ENCODE peak calls at places on chromosomes 12 and 14, in six cellular contexts. P is NAMALWA, X is retinal pigment epithelial cell, H is fibroblast of lung, O is lung, U is NCI-H1092 treated with DMSO at 0.1 percent for 48 hours. Q is an unnamed sample.

GRCh38 chr12:112018571-112019237 is 5.5 kb downstream of the ERP29 start:
- DNase-seq in X (no peak), H (peak), O (no peak), U (peak), P (no peak), Q (no peak)

GRCh38 chr14:100239200-100239839 is 376 bp downstream of the YY1 start:
- DNase-seq in P (peak), H (no peak), U (no peak), O (peak), X (no peak), Q (peak)

GRCh38 chr14:65052832-65053231 is 49.5 kb downstream of the MAX start:
- DNase-seq in H (no peak), P (no peak), U (no peak), X (no peak), O (no peak), Q (no peak)

GRCh38 chr12:5798242-5799015 is 146.6 kb downstream of the ANO2 start:
- DNase-seq in H (no peak), U (no peak), P (no peak), O (no peak), X (no peak), Q (no peak)

GRCh38 chr14:74508292-74508731 is 14.7 kb downstream of the ISCA2 start:
- DNase-seq in U (peak), P (no peak), H (no peak), X (no peak), O (no peak), Q (peak)

GRCh38 chr12:110536834-110537604 is 34.9 kb downstream of the RAD9B start:
- DNase-seq in H (no peak), P (no peak), U (no peak), O (no peak), X (no peak), Q (no peak)

GRCh38 chr12:4806439-4807115 is 86.4 kb downstream of the GALNT8 start:
- DNase-seq in U (no peak), O (no peak), H (no peak), P (no peak), X (no peak), Q (no peak)

GRCh38 chr14:63134801-63135200 is 69.4 kb upstream of the RHOJ start:
- DNase-seq in P (peak), O (no peak), H (peak), X (peak), U (peak), Q (peak)

GRCh38 chr14:75823334-75823733 is 158.5 kb downstream of the TGFB3 start:
- DNase-seq in H (peak), O (no peak), U (no peak), P (no peak), X (no peak), Q (no peak)

GRCh38 chr14:93533864-93534263 is 103.1 kb downstream of the UNC79 start:
- DNase-seq in X (no peak), P (peak), O (no peak), U (no peak), H (no peak), Q (no peak)

GRCh38 chr12:75666126-75666979 is 154.9 kb upstream of the KRR1 start:
- DNase-seq in O (no peak), U (no peak), H (peak), P (no peak), X (no peak), Q (peak)

GRCh38 chr12:12722351-12723146 is 5.4 kb downstream of the CDKN1B start:
- DNase-seq in U (peak), H (peak), O (no peak), P (peak), X (no peak), Q (no peak)

GRCh38 chr12:2023365-2023764 is 19.1 kb upstream of the DCP1B start:
- DNase-seq in P (no peak), X (no peak), U (no peak), H (no peak), O (no peak), Q (no peak)

Q was measured in H7.